ENCODE peak calls at places on chromosomes 6 and 20, in nine cellular contexts. D is fibroblast of gingiva; B is HEK293T; A is NCI-H2029 treated with DMSO at 0.1 percent for 48 hours; J is activated T-cell treated with anti-CD3 and anti-CD28 coated beads, Interleukin-2, amount 50 U/mL, for 72 hours; L is Ammon's horn; T is GM12892; X is T-helper 9 cell; W is NCI-H748 treated with DMSO at 0.1 percent for 48 hours. C is an unnamed sample.
A peak's percentile ranks its signal among the peaks of the same experiment; 100 is the strongest.

GRCh38 chr6:138227316-138227781 is 9.1 kb upstream of the PBOV1 start:
- DNase-seq in D (no peak), B (no peak), A (peak; percentile 28), J (no peak), L (no peak), T (no peak), X (no peak), W (peak; percentile 81), C (no peak)

GRCh38 chr6:75076009-75076408 is 129.8 kb downstream of the COL12A1 start:
- DNase-seq in D (no peak), B (no peak), A (no peak), J (no peak), L (no peak), T (no peak), X (no peak), W (no peak), C (no peak)

GRCh38 chr20:17565164-17565845 is 4.6 kb upstream of the DSTN start:
- DNase-seq in D (peak; percentile 62), B (no peak), A (no peak), J (no peak), L (no peak), T (no peak), X (no peak), W (no peak), C (no peak)

GRCh38 chr6:18099501-18099900 is 23.0 kb downstream of the NHLRC1 start:
- DNase-seq in D (no peak), B (no peak), A (no peak), J (no peak), L (no peak), T (no peak), X (no peak), W (no peak), C (no peak)

GRCh38 chr6:161443868-161444267 is 170.0 kb upstream of the AGPAT4 start:
- DNase-seq in D (no peak), B (peak; percentile 20), A (no peak), J (no peak), L (peak; percentile 36), T (no peak), X (no peak), W (no peak), C (no peak)

GRCh38 chr6:166297606-166298005 is 10.6 kb downstream of the PRR18 start:
- DNase-seq in D (no peak), B (no peak), A (no peak), J (no peak), L (peak; percentile 96), T (no peak), X (no peak), W (no peak), C (no peak)

GRCh38 chr20:45518282-45518681 is 2.9 kb upstream of the SPINT3 start:
- DNase-seq in D (no peak), B (no peak), A (no peak), J (no peak), L (no peak), T (no peak), X (no peak), W (no peak), C (no peak)

GRCh38 chr20:36206641-36207040 is 29.6 kb upstream of the AAR2 start:
- DNase-seq in D (no peak), B (no peak), A (no peak), J (no peak), L (no peak), T (no peak), X (no peak), W (no peak), C (no peak)

GRCh38 chr20:22403860-22404608 is 180.3 kb downstream of the FOXA2 start:
- DNase-seq in D (no peak), B (no peak), A (peak; percentile 34), J (no peak), L (no peak), T (no peak), X (no peak), W (peak; percentile 90), C (no peak)

GRCh38 chr20:44692932-44693476 is 22.2 kb upstream of the CCN5 start:
- DNase-seq in D (peak; percentile 97), B (no peak), A (no peak), J (no peak), L (no peak), T (no peak), X (no peak), W (no peak), C (peak; percentile 76)

GRCh38 chr20:9409981-9410380 is 104.4 kb upstream of the LAMP5 start:
- DNase-seq in D (peak; percentile 50), B (no peak), A (no peak), J (no peak), L (no peak), T (no peak), X (no peak), W (no peak), C (no peak)

GRCh38 chr6:13763740-13764381 is 50.5 kb downstream of the MCUR1 start:
- DNase-seq in D (no peak), B (no peak), A (no peak), J (peak; percentile 48), L (no peak), T (no peak), X (no peak), W (no peak), C (no peak)

GRCh38 chr6:166003569-166003968 is 164.1 kb downstream of the TBXT start:
- DNase-seq in D (no peak), B (no peak), A (no peak), J (no peak), L (no peak), T (no peak), X (no peak), W (no peak), C (no peak)

GRCh38 chr6:116118608-116119007 is 7.3 kb downstream of the COL10A1 start:
- DNase-seq in D (no peak), B (no peak), A (no peak), J (no peak), L (no peak), T (no peak), X (no peak), W (no peak), C (no peak)

GRCh38 chr6:148257810-148258209 is 84.8 kb upstream of the SASH1 start:
- DNase-seq in D (no peak), B (no peak), A (no peak), J (no peak), L (no peak), T (no peak), X (no peak), W (no peak), C (no peak)

GRCh38 chr6:168956141-168956838 is 297.4 kb downstream of the THBS2 start:
- DNase-seq in D (no peak), B (no peak), A (no peak), J (no peak), L (no peak), T (no peak), X (no peak), W (no peak), C (no peak)

GRCh38 chr20:53133628-53134027 is 161.5 kb downstream of the TSHZ2 start:
- DNase-seq in D (no peak), B (no peak), A (no peak), J (no peak), L (no peak), T (no peak), X (no peak), W (no peak), C (no peak)

GRCh38 chr20:60882776-60883303 is 369.2 kb upstream of the CDH4 start:
- DNase-seq in D (no peak), B (no peak), A (no peak), J (no peak), L (no peak), T (no peak), X (no peak), W (no peak), C (no peak)

GRCh38 chr6:43972915-43973304 is 154.3 kb downstream of the MRPL14 start:
- DNase-seq in D (peak; percentile 95), B (no peak), A (peak; percentile 76), J (no peak), L (peak; percentile 82), T (no peak), X (no peak), W (no peak), C (peak; percentile 88)

GRCh38 chr6:54690596-54690995 is 156.0 kb upstream of the FAM83B start:
- DNase-seq in D (no peak), B (peak; percentile 9), A (no peak), J (no peak), L (no peak), T (no peak), X (no peak), W (no peak), C (no peak)

GRCh38 chr6:136720045-136720760 is 72.1 kb downstream of the MAP3K5 start:
- DNase-seq in D (no peak), B (no peak), A (no peak), J (no peak), L (peak; percentile 31), T (no peak), X (no peak), W (no peak), C (no peak)

GRCh38 chr6:133456934-133457333 is 215.8 kb downstream of the EYA4 start:
- DNase-seq in D (no peak), B (no peak), A (no peak), J (no peak), L (no peak), T (no peak), X (no peak), W (no peak), C (no peak)

GRCh38 chr6:163780993-163781392 is 366.5 kb downstream of the QKI start:
- DNase-seq in D (peak; percentile 27), B (no peak), A (peak; percentile 47), J (no peak), L (peak; percentile 58), T (no peak), X (no peak), W (no peak), C (peak; percentile 77)

GRCh38 chr6:124962617-124963415 is 579 bp downstream of the RNF217 start:
- DNase-seq in D (peak; percentile 35), B (peak; percentile 53), A (no peak), J (peak; percentile 14), L (peak; percentile 58), T (no peak), X (no peak), W (no peak), C (peak; percentile 72)

GRCh38 chr6:155889405-155889804 is 433.8 kb upstream of the NOX3 start:
- DNase-seq in D (no peak), B (no peak), A (no peak), J (no peak), L (no peak), T (no peak), X (no peak), W (no peak), C (no peak)

GRCh38 chr6:81003894-81004293 is 748.6 kb downstream of the TENT5A start:
- DNase-seq in D (no peak), B (no peak), A (no peak), J (no peak), L (no peak), T (no peak), X (no peak), W (no peak), C (no peak)

GRCh38 chr6:160010067-160010466 is 41.2 kb downstream of the IGF2R start:
- DNase-seq in D (peak; percentile 39), B (no peak), A (no peak), J (no peak), L (no peak), T (no peak), X (no peak), W (no peak), C (peak; percentile 58)

GRCh38 chr6:160519133-160519532 is 144.9 kb downstream of the LPA start:
- DNase-seq in D (no peak), B (no peak), A (no peak), J (no peak), L (no peak), T (no peak), X (no peak), W (no peak), C (no peak)

GRCh38 chr6:127341471-127342202 is 1.8 kb downstream of the ECHDC1 start:
- DNase-seq in D (no peak), B (no peak), A (no peak), J (no peak), L (peak; percentile 7), T (no peak), X (no peak), W (no peak), C (no peak)

GRCh38 chr6:137816133-137816579 is 50.9 kb upstream of the TNFAIP3 start:
- DNase-seq in D (no peak), B (no peak), A (no peak), J (no peak), L (peak; percentile 4), T (no peak), X (no peak), W (no peak), C (no peak)

C was measured in Right ventricle myocardium inferior.